ENCODE peak calls at places on chromosomes 5 and 9, in ten cellular contexts. Z is heart left ventricle, O is K562, Q is uterus, T is psoas muscle, W is thoracic aorta, H is PC-9, L is pancreas, G is tibial nerve, D is lower lobe of right lung. A is an unnamed sample.

GRCh38 chr5:53777864-53778618 is 217.6 kb downstream of the NDUFS4 start:
- DNase-seq in Z (no peak), O (no peak), Q (no peak), T (no peak), W (no peak), H (no peak), L (no peak), G (no peak), D (no peak), A (no peak)

GRCh38 chr9:93579711-93580516 is 3.5 kb downstream of the PHF2 start:
- DNase-seq in Z (no peak), O (no peak), Q (no peak), T (no peak), W (no peak), H (no peak), L (no peak), G (no peak), D (peak; percentile 40), A (peak; percentile 56)

GRCh38 chr9:6644346-6645152 is 980 bp downstream of the GLDC start:
- DNase-seq in Z (no peak), O (no peak), Q (no peak), T (no peak), W (no peak), H (no peak), L (no peak), G (no peak), D (no peak), A (no peak)

GRCh38 chr9:90423661-90424193 is 218.9 kb downstream of the DIRAS2 start:
- DNase-seq in Z (no peak), O (no peak), Q (no peak), T (no peak), W (no peak), H (no peak), L (no peak), G (no peak), D (no peak), A (no peak)

GRCh38 chr5:1437452-1437851 is 7.8 kb downstream of the SLC6A3 start:
- DNase-seq in Z (no peak), O (peak; percentile 41), Q (no peak), T (no peak), W (no peak), H (no peak), L (no peak), G (no peak), D (no peak), A (no peak)

GRCh38 chr9:73149371-73150067 is 2.1 kb upstream of the ANXA1 start:
- DNase-seq in Z (no peak), O (peak; percentile 44), Q (no peak), T (no peak), W (no peak), H (peak; percentile 81), L (no peak), G (no peak), D (no peak), A (no peak)

GRCh38 chr9:13149454-13149853 is 130.0 kb downstream of the MPDZ start:
- DNase-seq in Z (peak; percentile 26), O (no peak), Q (no peak), T (peak; percentile 23), W (no peak), H (no peak), L (no peak), G (no peak), D (no peak), A (no peak)

GRCh38 chr9:19513671-19514275 is 105.0 kb downstream of the ACER2 start:
- DNase-seq in Z (no peak), O (no peak), Q (no peak), T (no peak), W (no peak), H (no peak), L (no peak), G (no peak), D (no peak), A (no peak)

DNA sequence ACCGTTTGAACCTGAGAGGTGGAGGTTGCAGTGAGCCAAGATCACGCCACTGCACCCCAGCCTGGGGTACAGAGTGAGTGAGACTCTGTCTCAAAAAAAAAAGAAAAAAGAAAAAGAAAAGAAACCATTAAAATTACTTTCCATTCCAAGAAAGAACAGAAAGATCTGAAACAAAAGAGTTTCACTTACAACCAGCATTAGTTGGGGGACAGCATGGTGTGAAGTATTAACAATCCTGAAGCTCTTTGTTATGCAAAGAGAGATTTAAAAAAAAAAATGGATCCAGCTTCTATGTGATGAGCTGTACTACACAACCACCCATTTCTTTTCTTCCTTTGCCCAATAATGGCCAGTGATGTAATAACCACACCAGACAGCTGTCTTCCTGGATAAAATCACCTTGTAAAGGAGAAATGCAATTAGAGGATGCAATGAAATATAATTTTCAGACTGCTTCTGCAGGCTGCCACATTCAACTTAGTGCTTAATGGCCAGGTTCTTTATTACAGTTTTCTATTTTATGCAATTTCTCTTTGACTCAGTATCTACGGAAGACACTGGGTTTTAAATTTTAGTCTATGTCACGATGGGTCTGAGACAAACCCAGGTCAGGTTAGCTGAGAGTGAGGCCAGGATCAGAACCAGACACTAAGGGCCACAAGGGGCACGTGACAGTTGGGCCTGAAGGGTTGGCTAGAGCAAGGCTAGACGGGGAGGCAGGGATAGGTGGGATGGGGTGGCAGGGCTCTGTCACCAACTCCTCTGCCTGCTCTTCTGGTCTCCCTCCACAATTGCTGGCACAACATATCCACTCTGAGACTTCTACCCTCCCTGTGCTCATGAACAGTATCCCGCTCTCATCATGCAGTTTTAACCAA is 76.6 kb downstream of the MED27 start:
- DNase-seq in Z (no peak), O (no peak), Q (no peak), T (no peak), W (no peak), H (no peak), L (no peak), G (no peak), D (no peak), A (no peak)
- H3K4me1 ChIP-seq in Z (peaks cover 17% of the 10 kb centered on the region), O (peaks cover 3% of the 10 kb centered on the region), Q (no peaks in the 10 kb centered on the region), T (peaks cover 25% of the 10 kb centered on the region), W (peaks cover 16% of the 10 kb centered on the region), H (peaks cover 8% of the 10 kb centered on the region), L (no peaks in the 10 kb centered on the region), G (no peaks in the 10 kb centered on the region), D (no peaks in the 10 kb centered on the region), A (no peaks in the 10 kb centered on the region)

DNA sequence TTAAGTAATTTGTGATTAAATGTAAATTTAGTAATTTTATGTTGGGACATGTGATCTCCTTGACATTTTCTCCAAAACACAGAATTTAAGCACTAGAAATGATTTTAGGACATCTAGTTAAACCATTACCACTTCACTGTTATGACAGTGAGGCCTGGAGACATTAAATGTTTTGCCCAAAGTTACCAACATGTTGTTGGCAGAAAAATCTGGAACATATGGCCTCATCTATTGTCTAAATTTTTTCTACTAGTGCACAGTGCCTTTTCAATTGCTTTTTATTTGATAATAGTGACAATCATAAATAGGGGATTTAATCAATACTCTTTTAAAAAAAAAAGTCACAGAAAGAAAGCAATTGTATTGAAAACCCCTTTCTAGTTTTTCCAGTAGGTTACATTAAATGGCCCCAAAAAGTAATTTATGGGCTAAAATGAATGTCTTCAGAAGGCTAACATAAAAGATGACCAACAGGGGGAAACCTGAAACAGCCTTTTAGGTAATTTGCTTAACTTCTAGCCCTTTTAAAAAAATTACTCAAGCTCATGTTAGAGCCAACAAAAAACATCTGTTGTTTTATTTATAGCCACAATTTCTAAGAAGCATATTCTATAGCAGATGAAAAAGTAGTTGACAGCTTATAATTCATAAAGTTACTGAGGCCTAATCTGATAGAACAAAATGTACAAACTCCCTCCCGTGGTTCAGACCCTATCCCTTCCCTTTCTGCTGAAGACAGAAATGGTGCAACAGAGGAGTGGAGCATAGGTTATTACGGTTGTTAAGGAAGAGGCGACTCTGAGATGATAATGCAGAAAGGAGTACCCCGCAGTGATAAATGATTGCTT is 45.8 kb downstream of the PIK3R1 start:
- DNase-seq in Z (no peak), O (no peak), Q (no peak), T (no peak), W (no peak), H (no peak), L (no peak), G (no peak), D (no peak), A (no peak)
- TF ChIP-seq CTCF in Z (peak; percentile 23), O (no peak), Q (no peak), T (peak; percentile 23), W (peak; percentile 17), H (no peak), L (no peak), G (no peak), D (peak; percentile 20), A (peak; percentile 43)

GRCh38 chr9:98665511-98665910 is 43.2 kb downstream of the GABBR2 start:
- DNase-seq in Z (no peak), O (no peak), Q (no peak), T (no peak), W (no peak), H (no peak), L (no peak), G (no peak), D (no peak), A (no peak)

DNA sequence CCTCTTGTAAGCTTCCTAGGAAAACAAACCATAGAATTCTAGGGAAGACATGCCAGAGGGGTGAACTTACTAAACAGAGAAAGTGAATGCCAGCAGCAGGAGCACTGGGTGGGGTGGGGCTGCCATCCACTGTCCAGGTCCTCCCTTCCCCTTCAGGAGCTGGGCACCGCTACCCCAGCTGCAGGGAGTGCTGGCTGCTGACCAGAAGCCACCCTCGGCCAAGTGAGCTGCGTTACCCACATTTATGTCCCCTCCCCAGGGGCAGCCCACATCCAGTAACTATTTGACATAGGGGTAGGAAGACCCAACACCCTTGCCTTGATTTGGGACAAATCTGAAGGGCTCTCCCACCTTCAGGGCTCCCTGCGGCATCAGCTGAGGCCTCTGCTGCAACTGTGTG is 41.5 kb downstream of the GABBR2 start:
- DNase-seq in Z (no peak), O (no peak), Q (no peak), T (no peak), W (no peak), H (no peak), L (no peak), G (no peak), D (no peak), A (no peak)
- H3K36me3 ChIP-seq in Z (no peaks in the 10 kb centered on the region), O (no peaks in the 10 kb centered on the region), Q (no peaks in the 10 kb centered on the region), T (no peaks in the 10 kb centered on the region), W (no peaks in the 10 kb centered on the region), H (no peaks in the 10 kb centered on the region), L (no peaks in the 10 kb centered on the region), G (no peaks in the 10 kb centered on the region), D (no peaks in the 10 kb centered on the region), A (no peaks in the 10 kb centered on the region)

GRCh38 chr5:31361906-31362900 is 168.7 kb downstream of the CDH6 start:
- DNase-seq in Z (no peak), O (no peak), Q (no peak), T (no peak), W (no peak), H (no peak), L (no peak), G (no peak), D (no peak), A (no peak)

GRCh38 chr5:31364881-31365636 is 166.8 kb downstream of the DROSHA start:
- DNase-seq in Z (no peak), O (no peak), Q (no peak), T (no peak), W (no peak), H (no peak), L (no peak), G (no peak), D (no peak), A (no peak)

GRCh38 chr5:31362931-31363568 is 168.8 kb downstream of the DROSHA start:
- DNase-seq in Z (no peak), O (no peak), Q (no peak), T (no peak), W (no peak), H (no peak), L (no peak), G (no peak), D (no peak), A (no peak)

GRCh38 chr5:31366941-31367340 is 165.0 kb downstream of the DROSHA start:
- DNase-seq in Z (no peak), O (no peak), Q (no peak), T (no peak), W (no peak), H (no peak), L (no peak), G (no peak), D (no peak), A (no peak)

GRCh38 chr5:31365776-31366175 is 166.1 kb downstream of the DROSHA start:
- DNase-seq in Z (no peak), O (no peak), Q (no peak), T (no peak), W (no peak), H (peak; percentile 59), L (no peak), G (no peak), D (no peak), A (no peak)
- H3K4me1 ChIP-seq in Z (no peaks in the 10 kb centered on the region), O (no peaks in the 10 kb centered on the region), Q (no peaks in the 10 kb centered on the region), T (no peaks in the 10 kb centered on the region), W (no peaks in the 10 kb centered on the region), H (no peaks in the 10 kb centered on the region), L (no peaks in the 10 kb centered on the region), G (no peaks in the 10 kb centered on the region), D (no peaks in the 10 kb centered on the region), A (no peaks in the 10 kb centered on the region)